ENCODE peak calls at places on chromosomes 12 and 14, in seven cellular contexts. H, Z, S, T, V, A and X are unnamed samples.

GRCh38 chr12:22709292-22709691 is 84.3 kb downstream of the ETNK1 start:
- DNase-seq in Z (peak; percentile 61), H (no peak), T (peak; percentile 11), V (no peak), A (no peak), S (peak; percentile 58), X (peak; percentile 31)

GRCh38 chr14:29668201-29668600 is 259.4 kb downstream of the PRKD1 start:
- DNase-seq in S (no peak), T (peak; percentile 82), Z (no peak), H (no peak), V (no peak), A (no peak), X (no peak)

GRCh38 chr12:3487027-3487426 is 4.0 kb upstream of the PRMT8 start:
- DNase-seq in V (no peak), A (no peak), Z (no peak), S (no peak), H (no peak), T (no peak), X (no peak)

GRCh38 chr14:104931323-104931770 is 6.7 kb downstream of the PLD4 start:
- DNase-seq in V (no peak), Z (no peak), T (no peak), S (peak; percentile 36), H (no peak), A (no peak), X (no peak)

GRCh38 chr12:108338915-108339657 is at the start of gene CMKLR1:
- DNase-seq in V (peak; percentile 34), T (no peak), H (no peak), A (no peak), S (peak; percentile 40), Z (peak; percentile 52), X (no peak)

GRCh38 chr14:22388669-22389625 is 200.1 kb downstream of the DAD1 start:
- DNase-seq in V (peak; percentile 11), H (no peak), S (no peak), Z (no peak), T (no peak), A (no peak), X (peak; percentile 70)

GRCh38 chr12:28489256-28489655 is 299.0 kb downstream of the CCDC91 start:
- DNase-seq in A (no peak), S (no peak), V (no peak), Z (no peak), H (no peak), T (no peak), X (no peak)

GRCh38 chr14:22266141-22266442 is 322.9 kb downstream of the DAD1 start:
- DNase-seq in T (no peak), A (no peak), S (no peak), V (no peak), Z (no peak), H (no peak), X (no peak)

GRCh38 chr14:92397140-92397815 is 74.3 kb downstream of the SLC24A4 start:
- DNase-seq in Z (no peak), V (no peak), S (no peak), H (no peak), T (no peak), A (peak; percentile 42), X (no peak)

GRCh38 chr12:106245767-106246166 is 2.1 kb downstream of the CKAP4 start:
- DNase-seq in T (no peak), V (no peak), Z (no peak), A (no peak), H (no peak), S (no peak), X (no peak)

GRCh38 chr12:132610051-132610759 is at the start of gene LRCOL1:
- DNase-seq in Z (peak; percentile 10), V (no peak), A (peak; percentile 23), T (peak; percentile 18), H (no peak), S (no peak), X (peak; percentile 18)